ENCODE peak calls at places on chromosomes 13 and 19, in nine cellular contexts. V, A, R, F, T, E, I, B and G are unnamed samples.
A peak's percentile ranks its signal among the peaks of the same experiment; 100 is the strongest.

GRCh38 chr13:99417151-99417820 is 84.0 kb upstream of the TM9SF2 start:
- DNase-seq in I (no peak), B (no peak), E (peak; percentile 38), F (peak; percentile 69), V (no peak), T (no peak), A (no peak), R (no peak), G (no peak)

GRCh38 chr19:5590865-5591154 is 23.1 kb upstream of the TINCR start:
- DNase-seq in I (no peak), F (no peak), T (no peak), R (no peak), V (no peak), E (no peak), A (no peak), B (no peak), G (no peak)

GRCh38 chr13:37192986-37193385 is 87.5 kb upstream of the CSNK1A1L start:
- DNase-seq in T (peak; percentile 51), F (no peak), I (no peak), A (peak; percentile 9), E (no peak), B (no peak), V (no peak), R (no peak), G (no peak)

GRCh38 chr13:46146898-46147297 is 35.1 kb downstream of the LCP1 start:
- DNase-seq in T (peak; percentile 39), F (no peak), A (no peak), E (peak; percentile 35), R (no peak), I (no peak), B (no peak), V (no peak), G (no peak)

GRCh38 chr13:98576963-98577822 is at the start of gene STK24:
- DNase-seq in A (peak; percentile 74), V (peak; percentile 47), I (peak; percentile 57), B (peak; percentile 72), E (peak; percentile 64), T (peak; percentile 76), F (peak; percentile 28), R (peak; percentile 57), G (peak; percentile 79)

GRCh38 chr19:28963481-28964245 is 249.3 kb downstream of the UQCRFS1 start:
- DNase-seq in B (no peak), E (no peak), A (peak; percentile 32), I (no peak), T (peak; percentile 16), R (no peak), F (no peak), V (no peak), G (no peak)

GRCh38 chr13:67048793-67049150 is 181.4 kb downstream of the PCDH9 start:
- DNase-seq in A (peak; percentile 82), V (no peak), R (no peak), B (no peak), T (peak; percentile 84), I (no peak), E (no peak), F (no peak), G (no peak)

GRCh38 chr19:1512671-1513491 is at the start of gene ADAMTSL5:
- DNase-seq in B (no peak), A (peak; percentile 28), F (peak; percentile 47), V (peak; percentile 38), I (peak; percentile 52), T (peak; percentile 64), E (peak; percentile 45), R (no peak), G (no peak)

GRCh38 chr19:49524812-49525455 is 2.9 kb upstream of the RCN3 start:
- DNase-seq in A (no peak), B (no peak), T (no peak), I (no peak), R (no peak), F (no peak), V (no peak), E (no peak), G (no peak)

GRCh38 chr19:5536337-5536894 is 31.3 kb downstream of the TINCR start:
- DNase-seq in B (peak; percentile 70), E (peak; percentile 91), F (no peak), A (peak; percentile 33), T (peak; percentile 26), V (no peak), R (peak; percentile 17), I (no peak), G (no peak)

GRCh38 chr19:16628984-16629691 is 1.1 kb upstream of the MED26 start:
- DNase-seq in I (no peak), A (peak; percentile 72), V (no peak), R (no peak), B (peak; percentile 53), T (peak; percentile 55), F (no peak), E (no peak), G (no peak)

GRCh38 chr13:113598481-113598880 is 13.9 kb downstream of the TFDP1 start:
- DNase-seq in E (peak; percentile 6), T (no peak), R (no peak), A (no peak), I (no peak), F (no peak), V (no peak), B (peak; percentile 4), G (no peak)

GRCh38 chr13:98451676-98452105 is 125.2 kb downstream of the STK24 start:
- DNase-seq in V (no peak), I (no peak), R (no peak), F (no peak), T (peak; percentile 81), E (no peak), B (no peak), A (peak; percentile 40), G (no peak)

GRCh38 chr19:15466851-15467733 is 2.7 kb upstream of the RASAL3 start:
- DNase-seq in T (peak; percentile 88), I (peak; percentile 38), E (no peak), F (no peak), B (no peak), V (no peak), A (peak; percentile 43), R (no peak), G (peak; percentile 91)

GRCh38 chr19:38649305-38650179 is 2.1 kb downstream of the ACTN4 start:
- DNase-seq in T (no peak), I (no peak), B (peak; percentile 70), E (no peak), F (no peak), V (no peak), R (no peak), A (no peak), G (no peak)

GRCh38 chr13:32734511-32734910 is 148.3 kb downstream of the PDS5B start:
- DNase-seq in V (no peak), I (no peak), A (peak; percentile 88), F (no peak), T (peak; percentile 86), B (no peak), E (no peak), R (no peak), G (no peak)

GRCh38 chr19:35935911-35936737 is at the start of gene LRFN3:
- DNase-seq in R (peak; percentile 29), V (peak; percentile 36), E (peak; percentile 81), F (no peak), A (peak; percentile 66), T (peak; percentile 72), B (peak; percentile 68), I (peak; percentile 18), G (peak; percentile 40)

GRCh38 chr13:46182491-46182877 is 507 bp upstream of the LCP1 start:
- DNase-seq in B (no peak), A (no peak), T (no peak), I (no peak), E (no peak), R (no peak), F (no peak), V (no peak), G (no peak)

GRCh38 chr13:98739023-98739422 is 13.4 kb downstream of the SLC15A1 start:
- DNase-seq in E (no peak), F (no peak), A (no peak), T (no peak), I (no peak), R (no peak), B (no peak), V (no peak), G (no peak)

GRCh38 chr19:33221641-33222040 is 4.0 kb downstream of the SLC7A10 start:
- DNase-seq in I (no peak), T (no peak), F (no peak), E (no peak), A (peak; percentile 18), R (no peak), B (no peak), V (no peak), G (no peak)

GRCh38 chr13:21546372-21546771 is 57.6 kb downstream of the MICU2 start:
- DNase-seq in A (no peak), V (no peak), E (no peak), T (peak; percentile 32), F (no peak), I (no peak), B (no peak), R (no peak), G (no peak)

GRCh38 chr19:34881982-34882381 is 44.7 kb upstream of the ZNF30 start:
- DNase-seq in B (no peak), R (no peak), T (peak; percentile 18), A (peak; percentile 24), E (no peak), I (no peak), V (no peak), F (no peak), G (no peak)

GRCh38 chr19:42606660-42607351 is 12.1 kb upstream of the CEACAM8 start:
- DNase-seq in T (peak; percentile 49), F (no peak), E (peak; percentile 92), I (peak; percentile 21), B (peak; percentile 94), A (peak; percentile 27), V (no peak), R (peak; percentile 20), G (peak; percentile 15)

GRCh38 chr13:81670048-81670447 is 1329.1 kb upstream of the SPRY2 start:
- DNase-seq in R (no peak), A (no peak), T (no peak), E (no peak), I (no peak), B (no peak), F (no peak), V (no peak), G (no peak)